ENCODE peak calls at places on chromosomes 2 and 18, in ten cellular contexts. W is pancreas; S is HFFc6; N is activated CD4-positive, alpha-beta T cell treated with anti-CD3 and anti-CD28 coated beads for 48 hours; K is mesendoderm; Q is ACHN; D is activated naive CD8-positive, alpha-beta T cell treated with anti-CD3 and anti-CD28 coated beads, Interleukin-2, amount 50 U/mL, for 24 hours; V is osteoblast; E is sciatic nerve; X is CD8-positive, alpha-beta T cell. A is an unnamed sample.

GRCh38 chr2:7607774-7608173 is 690.6 kb downstream of the RNF144A start:
- DNase-seq in W (no peak), S (no peak), N (no peak), K (no peak), Q (no peak), D (no peak), V (no peak), E (no peak), X (no peak), A (no peak)

GRCh38 chr2:222572761-222573174 is 83.1 kb downstream of the FARSB start:
- DNase-seq in W (no peak), S (peak; percentile 52), N (no peak), K (no peak), Q (no peak), D (no peak), V (peak; percentile 77), E (no peak), X (no peak), A (no peak)

GRCh38 chr2:236554629-236555282 is 14.9 kb upstream of the ACKR3 start:
- DNase-seq in W (no peak), S (no peak), N (no peak), K (no peak), Q (no peak), D (peak; percentile 23), V (no peak), E (no peak), X (no peak), A (peak; percentile 76)

GRCh38 chr2:195382186-195382585 is 274.8 kb upstream of the SLC39A10 start:
- DNase-seq in W (no peak), S (no peak), N (no peak), K (no peak), Q (no peak), D (no peak), V (peak; percentile 34), E (no peak), X (peak; percentile 11), A (peak; percentile 88)

GRCh38 chr2:120989911-120990441 is 254.3 kb downstream of the GLI2 start:
- DNase-seq in W (no peak), S (no peak), N (no peak), K (no peak), Q (no peak), D (no peak), V (peak; percentile 86), E (no peak), X (no peak), A (no peak)

GRCh38 chr2:37625781-37626548 is 45.5 kb downstream of the CDC42EP3 start:
- DNase-seq in W (no peak), S (no peak), N (peak; percentile 60), K (no peak), Q (no peak), D (peak; percentile 52), V (no peak), E (no peak), X (peak; percentile 59), A (peak; percentile 68)

GRCh38 chr2:151506170-151506569 is 96.5 kb downstream of the RIF1 start:
- DNase-seq in W (no peak), S (no peak), N (no peak), K (no peak), Q (no peak), D (no peak), V (no peak), E (no peak), X (no peak), A (no peak)

GRCh38 chr18:61988100-61988499 is 95.3 kb upstream of the RNF152 start:
- DNase-seq in W (no peak), S (no peak), N (no peak), K (no peak), Q (no peak), D (no peak), V (no peak), E (no peak), X (no peak), A (no peak)

GRCh38 chr2:17747684-17748452 is 5.7 kb downstream of the SMC6 start:
- DNase-seq in W (no peak), S (peak; percentile 70), N (no peak), K (peak; percentile 38), Q (no peak), D (no peak), V (peak; percentile 72), E (no peak), X (no peak), A (no peak)

GRCh38 chr2:20667151-20667530 is 197 bp downstream of the GDF7 start:
- DNase-seq in W (no peak), S (no peak), N (no peak), K (no peak), Q (peak; percentile 16), D (no peak), V (peak; percentile 92), E (no peak), X (no peak), A (no peak)

GRCh38 chr2:48145845-48146452 is 239.7 kb upstream of the FBXO11 start:
- DNase-seq in W (no peak), S (no peak), N (peak; percentile 12), K (peak; percentile 76), Q (no peak), D (no peak), V (no peak), E (no peak), X (no peak), A (peak; percentile 71)

GRCh38 chr2:157905092-157905491 is 29.0 kb upstream of the ACVR1 start:
- DNase-seq in W (no peak), S (no peak), N (no peak), K (peak; percentile 31), Q (no peak), D (no peak), V (no peak), E (no peak), X (no peak), A (no peak)

GRCh38 chr2:206160807-206161179 is 1.1 kb downstream of the EEF1B2 start:
- DNase-seq in W (no peak), S (no peak), N (peak; percentile 18), K (no peak), Q (no peak), D (no peak), V (no peak), E (no peak), X (no peak), A (no peak)

GRCh38 chr18:70491734-70492348 is 203.0 kb downstream of the SOCS6 start:
- DNase-seq in W (no peak), S (peak; percentile 15), N (peak; percentile 67), K (peak; percentile 71), Q (peak; percentile 61), D (peak; percentile 62), V (no peak), E (peak; percentile 69), X (peak; percentile 45), A (peak; percentile 41)

GRCh38 chr2:3108710-3109702 is 268.6 kb downstream of the EIPR1 start:
- DNase-seq in W (no peak), S (no peak), N (no peak), K (no peak), Q (no peak), D (no peak), V (no peak), E (peak; percentile 46), X (no peak), A (no peak)

GRCh38 chr2:102027036-102027702 is 35.4 kb downstream of the IL1R2 start:
- DNase-seq in W (no peak), S (peak; percentile 69), N (no peak), K (no peak), Q (no peak), D (no peak), V (peak; percentile 93), E (no peak), X (no peak), A (no peak)

GRCh38 chr2:20447437-20448245 is 767 bp downstream of the RHOB start:
- DNase-seq in W (peak; percentile 91), S (no peak), N (peak; percentile 49), K (peak; percentile 61), Q (peak; percentile 47), D (peak; percentile 36), V (peak; percentile 82), E (peak; percentile 75), X (peak; percentile 15), A (no peak)

A was measured in DND-41.